ENCODE peak calls at places on chromosome 12, in eight cellular contexts. One of them, this sample, is unnamed.

GRCh38 chr12:33438890-33439586 is 581 bp downstream of the SYT10 start:
- DNase-seq in GM10248: peak
- DNase-seq in AG10803: peak
- DNase-seq in activated CD4-positive, alpha-beta T cell treated with anti-CD3 and anti-CD28 coated beads for 1 hour: no peak
- DNase-seq in anterior cingulate cortex: no peak
- DNase-seq in Kasumi-1: no peak
- DNase-seq in mesenteric fat pad: peak
- DNase-seq in activated CD8-positive, alpha-beta memory T cell treated with anti-CD3 and anti-CD28 coated beads, Interleukin-2, amount 50 U/mL, for 48 hours: no peak
- DNase-seq in this sample: no peak

GRCh38 chr12:106585862-106586534 is 3.2 kb downstream of the RFX4 start:
- DNase-seq in GM10248: no peak
- DNase-seq in AG10803: no peak
- DNase-seq in activated CD4-positive, alpha-beta T cell treated with anti-CD3 and anti-CD28 coated beads for 1 hour: no peak
- DNase-seq in anterior cingulate cortex: no peak
- DNase-seq in Kasumi-1: no peak
- DNase-seq in mesenteric fat pad: no peak
- DNase-seq in activated CD8-positive, alpha-beta memory T cell treated with anti-CD3 and anti-CD28 coated beads, Interleukin-2, amount 50 U/mL, for 48 hours: peak
- DNase-seq in this sample: no peak

GRCh38 chr12:52212701-52213540 is 20.1 kb upstream of the KRT7 start:
- DNase-seq in GM10248: no peak
- DNase-seq in AG10803: no peak
- DNase-seq in activated CD4-positive, alpha-beta T cell treated with anti-CD3 and anti-CD28 coated beads for 1 hour: no peak
- DNase-seq in anterior cingulate cortex: no peak
- DNase-seq in Kasumi-1: no peak
- DNase-seq in mesenteric fat pad: peak
- DNase-seq in activated CD8-positive, alpha-beta memory T cell treated with anti-CD3 and anti-CD28 coated beads, Interleukin-2, amount 50 U/mL, for 48 hours: no peak
- DNase-seq in this sample: no peak

GRCh38 chr12:54549774-54550451 is 512 bp downstream of the PDE1B start:
- DNase-seq in GM10248: no peak
- DNase-seq in AG10803: peak
- DNase-seq in activated CD4-positive, alpha-beta T cell treated with anti-CD3 and anti-CD28 coated beads for 1 hour: no peak
- DNase-seq in anterior cingulate cortex: no peak
- DNase-seq in Kasumi-1: no peak
- DNase-seq in mesenteric fat pad: no peak
- DNase-seq in activated CD8-positive, alpha-beta memory T cell treated with anti-CD3 and anti-CD28 coated beads, Interleukin-2, amount 50 U/mL, for 48 hours: peak
- DNase-seq in this sample: no peak

GRCh38 chr12:92961949-92962348 is 32.9 kb upstream of the EEA1 start:
- DNase-seq in GM10248: no peak
- DNase-seq in AG10803: no peak
- DNase-seq in activated CD4-positive, alpha-beta T cell treated with anti-CD3 and anti-CD28 coated beads for 1 hour: no peak
- DNase-seq in anterior cingulate cortex: no peak
- DNase-seq in Kasumi-1: no peak
- DNase-seq in mesenteric fat pad: no peak
- DNase-seq in activated CD8-positive, alpha-beta memory T cell treated with anti-CD3 and anti-CD28 coated beads, Interleukin-2, amount 50 U/mL, for 48 hours: no peak
- DNase-seq in this sample: no peak

GRCh38 chr12:124667671-124668337 is 100.4 kb upstream of the NCOR2 start:
- DNase-seq in GM10248: no peak
- DNase-seq in AG10803: no peak
- DNase-seq in activated CD4-positive, alpha-beta T cell treated with anti-CD3 and anti-CD28 coated beads for 1 hour: no peak
- DNase-seq in anterior cingulate cortex: no peak
- DNase-seq in Kasumi-1: no peak
- DNase-seq in mesenteric fat pad: no peak
- DNase-seq in activated CD8-positive, alpha-beta memory T cell treated with anti-CD3 and anti-CD28 coated beads, Interleukin-2, amount 50 U/mL, for 48 hours: no peak
- DNase-seq in this sample: no peak

GRCh38 chr12:123237646-123238329 is 4.6 kb downstream of the MTRFR start:
- DNase-seq in GM10248: peak
- DNase-seq in AG10803: peak
- DNase-seq in activated CD4-positive, alpha-beta T cell treated with anti-CD3 and anti-CD28 coated beads for 1 hour: peak
- DNase-seq in anterior cingulate cortex: no peak
- DNase-seq in Kasumi-1: peak
- DNase-seq in mesenteric fat pad: no peak
- DNase-seq in activated CD8-positive, alpha-beta memory T cell treated with anti-CD3 and anti-CD28 coated beads, Interleukin-2, amount 50 U/mL, for 48 hours: peak
- DNase-seq in this sample: peak

GRCh38 chr12:5511644-5512584 is 80.0 kb downstream of the NTF3 start:
- DNase-seq in GM10248: peak
- DNase-seq in AG10803: peak
- DNase-seq in activated CD4-positive, alpha-beta T cell treated with anti-CD3 and anti-CD28 coated beads for 1 hour: no peak
- DNase-seq in anterior cingulate cortex: no peak
- DNase-seq in Kasumi-1: no peak
- DNase-seq in mesenteric fat pad: no peak
- DNase-seq in activated CD8-positive, alpha-beta memory T cell treated with anti-CD3 and anti-CD28 coated beads, Interleukin-2, amount 50 U/mL, for 48 hours: peak
- DNase-seq in this sample: no peak

GRCh38 chr12:123761841-123762714 is at the start of gene DNAH10:
- DNase-seq in GM10248: peak
- DNase-seq in AG10803: no peak
- DNase-seq in activated CD4-positive, alpha-beta T cell treated with anti-CD3 and anti-CD28 coated beads for 1 hour: peak
- DNase-seq in anterior cingulate cortex: no peak
- DNase-seq in Kasumi-1: peak
- DNase-seq in mesenteric fat pad: peak
- DNase-seq in activated CD8-positive, alpha-beta memory T cell treated with anti-CD3 and anti-CD28 coated beads, Interleukin-2, amount 50 U/mL, for 48 hours: peak
- DNase-seq in this sample: no peak

GRCh38 chr12:48814313-48815280 is 3.7 kb upstream of the CACNB3 start:
- DNase-seq in GM10248: peak
- DNase-seq in AG10803: peak
- DNase-seq in activated CD4-positive, alpha-beta T cell treated with anti-CD3 and anti-CD28 coated beads for 1 hour: peak
- DNase-seq in anterior cingulate cortex: no peak
- DNase-seq in Kasumi-1: peak
- DNase-seq in mesenteric fat pad: peak
- DNase-seq in activated CD8-positive, alpha-beta memory T cell treated with anti-CD3 and anti-CD28 coated beads, Interleukin-2, amount 50 U/mL, for 48 hours: peak
- DNase-seq in this sample: peak

GRCh38 chr12:117038023-117038680 is 61.1 kb downstream of the TESC start:
- DNase-seq in GM10248: no peak
- DNase-seq in AG10803: no peak
- DNase-seq in activated CD4-positive, alpha-beta T cell treated with anti-CD3 and anti-CD28 coated beads for 1 hour: no peak
- DNase-seq in anterior cingulate cortex: no peak
- DNase-seq in Kasumi-1: no peak
- DNase-seq in mesenteric fat pad: no peak
- DNase-seq in activated CD8-positive, alpha-beta memory T cell treated with anti-CD3 and anti-CD28 coated beads, Interleukin-2, amount 50 U/mL, for 48 hours: no peak
- DNase-seq in this sample: no peak

GRCh38 chr12:18601962-18602361 is 135.8 kb downstream of the PLCZ1 start:
- DNase-seq in GM10248: no peak
- DNase-seq in AG10803: no peak
- DNase-seq in activated CD4-positive, alpha-beta T cell treated with anti-CD3 and anti-CD28 coated beads for 1 hour: no peak
- DNase-seq in anterior cingulate cortex: no peak
- DNase-seq in Kasumi-1: no peak
- DNase-seq in mesenteric fat pad: no peak
- DNase-seq in activated CD8-positive, alpha-beta memory T cell treated with anti-CD3 and anti-CD28 coated beads, Interleukin-2, amount 50 U/mL, for 48 hours: no peak
- DNase-seq in this sample: no peak

GRCh38 chr12:79681008-79681590 is 9.7 kb downstream of the PAWR start:
- DNase-seq in GM10248: no peak
- DNase-seq in AG10803: peak
- DNase-seq in activated CD4-positive, alpha-beta T cell treated with anti-CD3 and anti-CD28 coated beads for 1 hour: no peak
- DNase-seq in anterior cingulate cortex: no peak
- DNase-seq in Kasumi-1: peak
- DNase-seq in mesenteric fat pad: no peak
- DNase-seq in activated CD8-positive, alpha-beta memory T cell treated with anti-CD3 and anti-CD28 coated beads, Interleukin-2, amount 50 U/mL, for 48 hours: no peak
- DNase-seq in this sample: no peak

GRCh38 chr12:96416033-96416790 is 16.0 kb upstream of the CDK17 start:
- DNase-seq in GM10248: no peak
- DNase-seq in AG10803: peak
- DNase-seq in activated CD4-positive, alpha-beta T cell treated with anti-CD3 and anti-CD28 coated beads for 1 hour: no peak
- DNase-seq in anterior cingulate cortex: no peak
- DNase-seq in Kasumi-1: no peak
- DNase-seq in mesenteric fat pad: no peak
- DNase-seq in activated CD8-positive, alpha-beta memory T cell treated with anti-CD3 and anti-CD28 coated beads, Interleukin-2, amount 50 U/mL, for 48 hours: no peak
- DNase-seq in this sample: no peak

This sample was measured in hippocampal formation.